ENCODE peak calls at places on chromosomes 2 and 18, in ten cellular contexts. One of them, this sample, is unnamed.

GRCh38 chr2:226124548-226125011 is 675.0 kb downstream of the IRS1 start:
- DNase-seq in heart left ventricle: peak
- DNase-seq in B cell: no peak
- DNase-seq in epithelial cell of esophagus: no peak
- DNase-seq in nephron progenitor cell: no peak
- DNase-seq in progenitor cell of endocrine pancreas: no peak
- DNase-seq in foreskin fibroblast: peak
- DNase-seq in epithelial cell of proximal tubule: no peak
- DNase-seq in adrenal gland: no peak
- DNase-seq in H1: no peak
- DNase-seq in this sample: no peak

GRCh38 chr2:40394030-40394429 is 57.9 kb downstream of the SLC8A1 start:
- DNase-seq in heart left ventricle: no peak
- DNase-seq in B cell: no peak
- DNase-seq in epithelial cell of esophagus: no peak
- DNase-seq in nephron progenitor cell: no peak
- DNase-seq in progenitor cell of endocrine pancreas: no peak
- DNase-seq in foreskin fibroblast: no peak
- DNase-seq in epithelial cell of proximal tubule: no peak
- DNase-seq in adrenal gland: no peak
- DNase-seq in H1: no peak
- DNase-seq in this sample: no peak

GRCh38 chr2:171551836-171552235 is 29.6 kb downstream of the CYBRD1 start:
- DNase-seq in heart left ventricle: no peak
- DNase-seq in B cell: no peak
- DNase-seq in epithelial cell of esophagus: peak
- DNase-seq in nephron progenitor cell: no peak
- DNase-seq in progenitor cell of endocrine pancreas: no peak
- DNase-seq in foreskin fibroblast: no peak
- DNase-seq in epithelial cell of proximal tubule: no peak
- DNase-seq in adrenal gland: no peak
- DNase-seq in H1: no peak
- DNase-seq in this sample: no peak

GRCh38 chr2:7845332-7845731 is 836.5 kb upstream of the ID2 start:
- DNase-seq in heart left ventricle: no peak
- DNase-seq in B cell: no peak
- DNase-seq in epithelial cell of esophagus: peak
- DNase-seq in nephron progenitor cell: no peak
- DNase-seq in progenitor cell of endocrine pancreas: no peak
- DNase-seq in foreskin fibroblast: peak
- DNase-seq in epithelial cell of proximal tubule: peak
- DNase-seq in adrenal gland: peak
- DNase-seq in H1: no peak
- DNase-seq in this sample: no peak

GRCh38 chr2:126696644-126697520 is 40.9 kb downstream of the GYPC start:
- DNase-seq in heart left ventricle: peak
- DNase-seq in B cell: no peak
- DNase-seq in epithelial cell of esophagus: no peak
- DNase-seq in nephron progenitor cell: no peak
- DNase-seq in progenitor cell of endocrine pancreas: no peak
- DNase-seq in foreskin fibroblast: no peak
- DNase-seq in epithelial cell of proximal tubule: no peak
- DNase-seq in adrenal gland: no peak
- DNase-seq in H1: no peak
- DNase-seq in this sample: no peak

GRCh38 chr2:219702796-219703545 is 75.5 kb downstream of the SLC4A3 start:
- DNase-seq in heart left ventricle: no peak
- DNase-seq in B cell: no peak
- DNase-seq in epithelial cell of esophagus: peak
- DNase-seq in nephron progenitor cell: no peak
- DNase-seq in progenitor cell of endocrine pancreas: no peak
- DNase-seq in foreskin fibroblast: peak
- DNase-seq in epithelial cell of proximal tubule: no peak
- DNase-seq in adrenal gland: no peak
- DNase-seq in H1: no peak
- DNase-seq in this sample: no peak

GRCh38 chr2:189569295-189569925 is 11.2 kb downstream of the SLC40A1 start:
- DNase-seq in heart left ventricle: peak
- DNase-seq in B cell: no peak
- DNase-seq in epithelial cell of esophagus: no peak
- DNase-seq in nephron progenitor cell: no peak
- DNase-seq in progenitor cell of endocrine pancreas: no peak
- DNase-seq in foreskin fibroblast: peak
- DNase-seq in epithelial cell of proximal tubule: no peak
- DNase-seq in adrenal gland: peak
- DNase-seq in H1: no peak
- DNase-seq in this sample: no peak

GRCh38 chr2:181554511-181554910 is 97.3 kb downstream of the ITGA4 start:
- DNase-seq in heart left ventricle: no peak
- DNase-seq in B cell: no peak
- DNase-seq in epithelial cell of esophagus: no peak
- DNase-seq in nephron progenitor cell: no peak
- DNase-seq in progenitor cell of endocrine pancreas: no peak
- DNase-seq in foreskin fibroblast: no peak
- DNase-seq in epithelial cell of proximal tubule: no peak
- DNase-seq in adrenal gland: no peak
- DNase-seq in H1: no peak
- DNase-seq in this sample: peak

GRCh38 chr2:197170137-197170682 is 140.4 kb downstream of the ANKRD44 start:
- DNase-seq in heart left ventricle: no peak
- DNase-seq in B cell: no peak
- DNase-seq in epithelial cell of esophagus: peak
- DNase-seq in nephron progenitor cell: no peak
- DNase-seq in progenitor cell of endocrine pancreas: no peak
- DNase-seq in foreskin fibroblast: peak
- DNase-seq in epithelial cell of proximal tubule: no peak
- DNase-seq in adrenal gland: no peak
- DNase-seq in H1: no peak
- DNase-seq in this sample: no peak

GRCh38 chr2:170324640-170325046 is 146.7 kb downstream of the MYO3B start:
- DNase-seq in heart left ventricle: no peak
- DNase-seq in B cell: no peak
- DNase-seq in epithelial cell of esophagus: peak
- DNase-seq in nephron progenitor cell: peak
- DNase-seq in progenitor cell of endocrine pancreas: peak
- DNase-seq in foreskin fibroblast: peak
- DNase-seq in epithelial cell of proximal tubule: no peak
- DNase-seq in adrenal gland: peak
- DNase-seq in H1: peak
- DNase-seq in this sample: no peak

GRCh38 chr2:217792611-217793527 is 209.9 kb downstream of the TNS1 start:
- DNase-seq in heart left ventricle: no peak
- DNase-seq in B cell: no peak
- DNase-seq in epithelial cell of esophagus: no peak
- DNase-seq in nephron progenitor cell: no peak
- DNase-seq in progenitor cell of endocrine pancreas: no peak
- DNase-seq in foreskin fibroblast: peak
- DNase-seq in epithelial cell of proximal tubule: no peak
- DNase-seq in adrenal gland: peak
- DNase-seq in H1: no peak
- DNase-seq in this sample: no peak

GRCh38 chr18:40583671-40584070 is 1371.4 kb upstream of the PIK3C3 start:
- DNase-seq in heart left ventricle: no peak
- DNase-seq in B cell: no peak
- DNase-seq in epithelial cell of esophagus: no peak
- DNase-seq in nephron progenitor cell: no peak
- DNase-seq in progenitor cell of endocrine pancreas: no peak
- DNase-seq in foreskin fibroblast: no peak
- DNase-seq in epithelial cell of proximal tubule: no peak
- DNase-seq in adrenal gland: no peak
- DNase-seq in H1: no peak
- DNase-seq in this sample: no peak

GRCh38 chr2:26942543-26943295 is 27.7 kb upstream of the MAPRE3 start:
- DNase-seq in heart left ventricle: peak
- DNase-seq in B cell: peak
- DNase-seq in epithelial cell of esophagus: peak
- DNase-seq in nephron progenitor cell: peak
- DNase-seq in progenitor cell of endocrine pancreas: peak
- DNase-seq in foreskin fibroblast: peak
- DNase-seq in epithelial cell of proximal tubule: no peak
- DNase-seq in adrenal gland: peak
- DNase-seq in H1: peak
- DNase-seq in this sample: peak

GRCh38 chr2:161965994-161966393 is 108.0 kb downstream of the DPP4 start:
- DNase-seq in heart left ventricle: no peak
- DNase-seq in B cell: no peak
- DNase-seq in epithelial cell of esophagus: no peak
- DNase-seq in nephron progenitor cell: no peak
- DNase-seq in progenitor cell of endocrine pancreas: no peak
- DNase-seq in foreskin fibroblast: no peak
- DNase-seq in epithelial cell of proximal tubule: no peak
- DNase-seq in adrenal gland: no peak
- DNase-seq in H1: no peak
- DNase-seq in this sample: no peak

GRCh38 chr2:112583497-112584133 is 794 bp upstream of the CHCHD5 start:
- DNase-seq in heart left ventricle: no peak
- DNase-seq in B cell: no peak
- DNase-seq in epithelial cell of esophagus: peak
- DNase-seq in nephron progenitor cell: no peak
- DNase-seq in progenitor cell of endocrine pancreas: no peak
- DNase-seq in foreskin fibroblast: peak
- DNase-seq in epithelial cell of proximal tubule: no peak
- DNase-seq in adrenal gland: no peak
- DNase-seq in H1: no peak
- DNase-seq in this sample: no peak

GRCh38 chr18:3790702-3791101 is 340.7 kb downstream of the TGIF1 start:
- DNase-seq in heart left ventricle: no peak
- DNase-seq in B cell: no peak
- DNase-seq in epithelial cell of esophagus: no peak
- DNase-seq in nephron progenitor cell: peak
- DNase-seq in progenitor cell of endocrine pancreas: no peak
- DNase-seq in foreskin fibroblast: no peak
- DNase-seq in epithelial cell of proximal tubule: no peak
- DNase-seq in adrenal gland: peak
- DNase-seq in H1: no peak
- DNase-seq in this sample: no peak

GRCh38 chr18:28212060-28212459 is 35.1 kb upstream of the CDH2 start:
- DNase-seq in heart left ventricle: no peak
- DNase-seq in B cell: no peak
- DNase-seq in epithelial cell of esophagus: no peak
- DNase-seq in nephron progenitor cell: no peak
- DNase-seq in progenitor cell of endocrine pancreas: no peak
- DNase-seq in foreskin fibroblast: no peak
- DNase-seq in epithelial cell of proximal tubule: no peak
- DNase-seq in adrenal gland: no peak
- DNase-seq in H1: no peak
- DNase-seq in this sample: no peak

GRCh38 chr18:10487161-10487560 is 32.7 kb downstream of the APCDD1 start:
- DNase-seq in heart left ventricle: no peak
- DNase-seq in B cell: no peak
- DNase-seq in epithelial cell of esophagus: no peak
- DNase-seq in nephron progenitor cell: no peak
- DNase-seq in progenitor cell of endocrine pancreas: no peak
- DNase-seq in foreskin fibroblast: no peak
- DNase-seq in epithelial cell of proximal tubule: no peak
- DNase-seq in adrenal gland: no peak
- DNase-seq in H1: no peak
- DNase-seq in this sample: no peak
- TF ChIP-seq CTCF in heart left ventricle: no peak
- TF ChIP-seq CTCF in B cell: no peak
- TF ChIP-seq CTCF in epithelial cell of esophagus: no peak
- TF ChIP-seq CTCF in nephron progenitor cell: no peak
- TF ChIP-seq CTCF in progenitor cell of endocrine pancreas: peak
- TF ChIP-seq CTCF in foreskin fibroblast: no peak
- TF ChIP-seq CTCF in epithelial cell of proximal tubule: no peak
- TF ChIP-seq CTCF in adrenal gland: no peak
- TF ChIP-seq CTCF in H1: no peak
- TF ChIP-seq CTCF in this sample: no peak

DNA sequence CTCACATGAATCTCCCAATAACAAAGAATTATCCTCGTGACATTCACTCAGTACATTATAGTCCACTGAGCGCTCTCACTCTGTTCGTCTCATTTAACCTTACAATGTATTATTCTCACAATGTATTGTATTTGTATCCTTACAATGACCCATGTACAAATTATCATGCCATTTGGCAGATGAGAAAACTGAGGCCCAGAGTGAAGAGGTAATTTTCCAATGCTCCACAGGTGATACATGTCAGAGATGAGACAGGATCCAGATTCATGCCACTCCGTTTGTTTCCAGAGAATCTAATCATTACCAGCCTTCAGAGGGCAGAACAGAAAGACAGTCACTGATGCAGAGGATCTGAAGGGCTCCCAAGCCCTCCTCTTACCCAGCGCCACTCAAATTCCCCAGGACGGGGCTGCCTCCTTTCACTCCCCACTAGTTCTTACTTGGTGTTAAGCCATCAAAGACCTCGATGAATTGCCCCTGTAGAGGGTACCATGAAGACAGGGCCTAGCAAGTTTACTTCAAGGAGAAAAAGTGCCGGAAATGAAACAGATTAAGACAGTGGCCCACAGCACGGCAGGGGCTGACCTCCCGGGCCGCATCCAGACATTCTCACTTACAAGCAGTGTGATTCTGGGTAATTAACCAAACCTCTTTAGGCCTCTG is 98.4 kb upstream of the MBOAT2 start:
- DNase-seq in heart left ventricle: no peak
- DNase-seq in B cell: no peak
- DNase-seq in epithelial cell of esophagus: no peak
- DNase-seq in nephron progenitor cell: no peak
- DNase-seq in progenitor cell of endocrine pancreas: no peak
- DNase-seq in foreskin fibroblast: no peak
- DNase-seq in epithelial cell of proximal tubule: no peak
- DNase-seq in adrenal gland: no peak
- DNase-seq in H1: no peak
- DNase-seq in this sample: no peak
- TF ChIP-seq CTCF in heart left ventricle: no peak
- TF ChIP-seq CTCF in B cell: no peak
- TF ChIP-seq CTCF in epithelial cell of esophagus: no peak
- TF ChIP-seq CTCF in nephron progenitor cell: no peak
- TF ChIP-seq CTCF in progenitor cell of endocrine pancreas: no peak
- TF ChIP-seq CTCF in foreskin fibroblast: no peak
- TF ChIP-seq CTCF in epithelial cell of proximal tubule: no peak
- TF ChIP-seq CTCF in adrenal gland: no peak
- TF ChIP-seq CTCF in H1: no peak
- TF ChIP-seq CTCF in this sample: no peak

GRCh38 chr2:208148803-208149202 is 2.8 kb upstream of the CRYGB start:
- DNase-seq in heart left ventricle: no peak
- DNase-seq in B cell: no peak
- DNase-seq in epithelial cell of esophagus: no peak
- DNase-seq in nephron progenitor cell: no peak
- DNase-seq in progenitor cell of endocrine pancreas: no peak
- DNase-seq in foreskin fibroblast: no peak
- DNase-seq in epithelial cell of proximal tubule: no peak
- DNase-seq in adrenal gland: no peak
- DNase-seq in H1: no peak
- DNase-seq in this sample: no peak
- TF ChIP-seq CTCF in heart left ventricle: no peak
- TF ChIP-seq CTCF in B cell: no peak
- TF ChIP-seq CTCF in epithelial cell of esophagus: no peak
- TF ChIP-seq CTCF in nephron progenitor cell: no peak
- TF ChIP-seq CTCF in progenitor cell of endocrine pancreas: peak
- TF ChIP-seq CTCF in foreskin fibroblast: peak
- TF ChIP-seq CTCF in epithelial cell of proximal tubule: peak
- TF ChIP-seq CTCF in adrenal gland: no peak
- TF ChIP-seq CTCF in H1: peak
- TF ChIP-seq CTCF in this sample: no peak

DNA sequence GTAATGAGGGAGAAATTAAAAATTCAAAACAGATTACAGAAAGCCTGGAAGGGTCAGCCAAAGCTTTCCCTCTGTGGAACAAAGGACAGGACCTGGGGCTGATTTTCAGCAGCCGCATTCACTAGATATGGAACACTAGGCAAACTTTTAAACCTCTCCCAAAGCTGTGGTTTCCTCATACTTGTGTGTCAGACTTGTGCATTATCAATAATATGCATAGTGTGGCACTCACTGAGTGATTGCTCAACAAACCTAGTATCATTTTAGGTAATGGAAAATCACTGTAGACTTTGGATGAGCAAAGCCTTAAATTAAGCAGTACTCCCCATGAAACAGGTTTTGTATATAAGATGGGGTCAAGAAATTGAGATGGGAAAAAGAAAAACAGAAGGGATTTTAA is 26.3 kb upstream of the IKZF2 start:
- DNase-seq in heart left ventricle: no peak
- DNase-seq in B cell: no peak
- DNase-seq in epithelial cell of esophagus: peak
- DNase-seq in nephron progenitor cell: no peak
- DNase-seq in progenitor cell of endocrine pancreas: no peak
- DNase-seq in foreskin fibroblast: peak
- DNase-seq in epithelial cell of proximal tubule: no peak
- DNase-seq in adrenal gland: no peak
- DNase-seq in H1: no peak
- DNase-seq in this sample: no peak
- TF ChIP-seq CTCF in heart left ventricle: no peak
- TF ChIP-seq CTCF in B cell: no peak
- TF ChIP-seq CTCF in epithelial cell of esophagus: no peak
- TF ChIP-seq CTCF in nephron progenitor cell: no peak
- TF ChIP-seq CTCF in progenitor cell of endocrine pancreas: no peak
- TF ChIP-seq CTCF in foreskin fibroblast: no peak
- TF ChIP-seq CTCF in epithelial cell of proximal tubule: no peak
- TF ChIP-seq CTCF in adrenal gland: no peak
- TF ChIP-seq CTCF in H1: no peak
- TF ChIP-seq CTCF in this sample: no peak